ENCODE peak calls at places on chromosomes 4 and X, in five cellular contexts. U, C, V, Z and L are unnamed samples.

GRCh38 chrX:47206316-47206715 is 12.2 kb upstream of the CDK16 start:
- DNase-seq in U (no peak), C (no peak), V (no peak), Z (no peak), L (no peak)

GRCh38 chr4:144985014-144985413 is 113.0 kb downstream of the ANAPC10 start:
- DNase-seq in C (no peak), Z (no peak), U (no peak), V (no peak), L (no peak)

GRCh38 chr4:182649698-182650477 is 267.3 kb downstream of the DCTD start:
- DNase-seq in Z (no peak), U (no peak), V (no peak), C (no peak), L (no peak)

GRCh38 chr4:8840816-8841455 is 30.7 kb downstream of the HMX1 start:
- DNase-seq in V (peak), Z (peak), C (peak), U (peak), L (no peak)

GRCh38 chr4:15479089-15479912 is 9.6 kb downstream of the CC2D2A start:
- DNase-seq in V (no peak), Z (peak), C (no peak), U (no peak), L (peak)

GRCh38 chrX:120768254-120768653 is 107.4 kb downstream of the CT47B1 start:
- DNase-seq in C (no peak), U (no peak), Z (no peak), V (no peak), L (no peak)

GRCh38 chr4:103400405-103400804 is 202.3 kb upstream of the CENPE start:
- DNase-seq in U (no peak), Z (no peak), V (no peak), C (no peak), L (no peak)

GRCh38 chrX:46130246-46130645 is 415.0 kb downstream of the ZNF674 start:
- DNase-seq in C (no peak), Z (no peak), V (no peak), U (no peak), L (no peak)

GRCh38 chrX:149036086-149036485 is 469.0 kb downstream of the IDS start:
- DNase-seq in Z (no peak), U (no peak), V (no peak), C (no peak), L (no peak)

GRCh38 chr4:111064342-111064993 is 441.6 kb upstream of the PITX2 start:
- DNase-seq in U (no peak), Z (no peak), C (no peak), V (no peak), L (no peak)

GRCh38 chr4:653080-653821 is 20.8 kb downstream of the ATP5ME start:
- DNase-seq in V (no peak), C (peak), Z (no peak), U (peak), L (no peak)

GRCh38 chr4:5964030-5964429 is 54.2 kb downstream of the C4orf50 start:
- DNase-seq in C (no peak), V (no peak), Z (no peak), U (no peak), L (no peak)

GRCh38 chr4:175092114-175092513 is 174.0 kb downstream of the ADAM29 start:
- DNase-seq in Z (peak), U (peak), V (no peak), C (peak), L (no peak)

GRCh38 chr4:26866203-26866602 is 5.6 kb downstream of the STIM2 start:
- DNase-seq in U (no peak), Z (no peak), C (no peak), V (no peak), L (no peak)

GRCh38 chr4:36392916-36393315 is 111.5 kb downstream of the DTHD1 start:
- DNase-seq in C (no peak), Z (no peak), U (no peak), V (no peak), L (no peak)

GRCh38 chr4:42397256-42397634 is at the start of gene SHISA3:
- DNase-seq in C (peak), Z (no peak), V (peak), U (peak), L (no peak)

GRCh38 chr4:38177792-38178665 is 217.8 kb downstream of the PTTG2 start:
- DNase-seq in U (peak), Z (peak), C (peak), V (peak), L (no peak)

GRCh38 chr4:107991945-107992625 is 2.4 kb downstream of the HADH start:
- DNase-seq in C (no peak), Z (no peak), U (no peak), V (no peak), L (no peak)

GRCh38 chrX:108735087-108735679 is 1.2 kb downstream of the IRS4 start:
- DNase-seq in Z (peak), U (peak), V (no peak), C (peak), L (no peak)
- TF ChIP-seq CTCF in Z (no peak), U (no peak), V (no peak), C (no peak), L (peak)

DNA sequence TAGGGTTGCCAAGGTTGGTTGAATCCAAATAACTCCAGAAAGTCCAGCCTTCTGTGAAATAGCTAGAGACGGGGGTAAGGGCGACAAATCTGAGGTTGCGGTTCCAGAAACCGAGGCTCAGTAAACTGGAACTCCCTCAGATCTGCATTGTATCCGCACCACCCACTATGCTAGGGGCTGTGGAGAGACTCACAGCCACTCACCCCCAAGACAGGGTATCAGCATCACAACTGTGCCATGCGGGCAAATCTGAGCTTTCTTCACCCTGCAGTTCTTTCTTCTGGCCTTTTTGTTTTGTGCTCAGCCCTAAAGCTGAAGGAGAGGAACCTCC is 581 bp downstream of the CA5B start:
- DNase-seq in V (no peak), U (no peak), C (no peak), Z (no peak), L (no peak)
- H3K4me3 ChIP-seq in V (peak), U (peak), C (peak), Z (peak), L (peak)

GRCh38 chrX:153969125-153969903 is 2.3 kb downstream of the HCFC1 start:
- DNase-seq in Z (no peak), V (no peak), C (no peak), U (no peak), L (no peak)
- TF ChIP-seq CTCF in Z (no peak), V (no peak), C (no peak), U (no peak), L (no peak)

GRCh38 chrX:131746491-131746968 is 202.7 kb downstream of the OR13H1 start:
- DNase-seq in V (peak), Z (no peak), C (no peak), U (no peak), L (no peak)

GRCh38 chrX:131745942-131746489 is 202.1 kb downstream of the OR13H1 start:
- DNase-seq in Z (no peak), V (no peak), U (no peak), C (no peak), L (no peak)

GRCh38 chrX:131739823-131740222 is 195.9 kb downstream of the OR13H1 start:
- DNase-seq in C (no peak), V (no peak), Z (no peak), U (no peak), L (no peak)

GRCh38 chrX:131741103-131741581 is 197.3 kb downstream of the OR13H1 start:
- DNase-seq in U (no peak), V (peak), C (no peak), Z (no peak), L (no peak)
- H3K4me3 ChIP-seq in U (peak), V (peak), C (no peak), Z (no peak), L (no peak)